ENCODE peak calls at places on chromosomes 3 and 15, in five cellular contexts. O is HepG2, D is K562, P is SK-N-SH, S is H1. H is an unnamed sample.

GRCh38 chr3:27216955-27217552 is 152.1 kb downstream of the NEK10 start:
- DNase-seq in O (no peak), D (no peak), P (no peak), S (no peak), H (no peak)

GRCh38 chr15:75167588-75168076 is 34.0 kb upstream of the C15orf39 start:
- DNase-seq in O (no peak), D (peak; percentile 41), P (no peak), S (no peak), H (no peak)

GRCh38 chr15:37101634-37102314 is 1.4 kb upstream of the MEIS2 start:
- DNase-seq in O (peak; percentile 51), D (peak; percentile 82), P (peak; percentile 78), S (peak; percentile 87), H (no peak)

GRCh38 chr15:40441012-40441735 is 421 bp downstream of the BAHD1 start:
- DNase-seq in O (no peak), D (peak; percentile 76), P (no peak), S (peak; percentile 80), H (no peak)

GRCh38 chr3:9767418-9767817 is 2.3 kb downstream of the CAMK1 start:
- DNase-seq in O (no peak), D (no peak), P (no peak), S (no peak), H (no peak)

GRCh38 chr3:38353151-38353550 is 6.6 kb downstream of the XYLB start:
- DNase-seq in O (no peak), D (no peak), P (no peak), S (no peak), H (no peak)

GRCh38 chr3:194928831-194929594 is 243.3 kb downstream of the FAM43A start:
- DNase-seq in O (no peak), D (peak; percentile 69), P (no peak), S (peak; percentile 97), H (no peak)

GRCh38 chr3:58628823-58629562 is 37.6 kb downstream of the FAM3D start:
- DNase-seq in O (peak; percentile 10), D (no peak), P (peak; percentile 33), S (no peak), H (no peak)

GRCh38 chr3:8441969-8442559 is 59.6 kb upstream of the LMCD1 start:
- DNase-seq in O (peak; percentile 60), D (peak; percentile 52), P (peak; percentile 79), S (peak; percentile 60), H (no peak)

GRCh38 chr15:72685925-72686794 is at the start of the genes BBS4 and HIGD2B:
- DNase-seq in O (peak; percentile 87), D (peak; percentile 77), P (peak; percentile 81), S (peak; percentile 93), H (peak; percentile 70)

GRCh38 chr15:41530363-41530956 is 13.6 kb downstream of the RPAP1 start:
- DNase-seq in O (no peak), D (no peak), P (peak; percentile 66), S (no peak), H (no peak)

GRCh38 chr15:71501344-71502128 is 308.8 kb upstream of the NR2E3 start:
- DNase-seq in O (peak; percentile 4), D (no peak), P (no peak), S (no peak), H (no peak)

DNA sequence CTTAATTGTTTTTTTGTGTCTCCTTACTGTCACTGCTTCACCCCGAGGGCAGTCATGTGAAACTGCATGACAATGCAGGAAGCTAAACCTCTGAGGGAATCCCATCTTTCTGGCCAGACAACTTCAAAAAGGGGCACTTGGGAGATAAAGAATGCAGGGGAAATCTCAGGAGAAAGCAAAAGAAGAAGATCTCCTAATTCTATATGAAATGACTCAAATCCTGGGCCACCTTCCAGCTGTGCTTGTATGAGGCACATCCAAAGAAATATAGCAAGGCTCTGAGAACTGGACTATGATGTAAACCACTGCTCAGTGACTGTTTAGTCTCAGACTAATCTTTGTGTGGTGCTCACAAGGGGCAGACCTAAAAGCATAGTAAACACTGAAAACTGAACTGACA is 22.6 kb upstream of the UMPS start:
- DNase-seq in O (no peak), D (no peak), P (no peak), S (no peak), H (no peak)
- TF ChIP-seq GABPA in O (no peak), D (no peak), P (no peak), S (no peak), H (no peak)

DNA sequence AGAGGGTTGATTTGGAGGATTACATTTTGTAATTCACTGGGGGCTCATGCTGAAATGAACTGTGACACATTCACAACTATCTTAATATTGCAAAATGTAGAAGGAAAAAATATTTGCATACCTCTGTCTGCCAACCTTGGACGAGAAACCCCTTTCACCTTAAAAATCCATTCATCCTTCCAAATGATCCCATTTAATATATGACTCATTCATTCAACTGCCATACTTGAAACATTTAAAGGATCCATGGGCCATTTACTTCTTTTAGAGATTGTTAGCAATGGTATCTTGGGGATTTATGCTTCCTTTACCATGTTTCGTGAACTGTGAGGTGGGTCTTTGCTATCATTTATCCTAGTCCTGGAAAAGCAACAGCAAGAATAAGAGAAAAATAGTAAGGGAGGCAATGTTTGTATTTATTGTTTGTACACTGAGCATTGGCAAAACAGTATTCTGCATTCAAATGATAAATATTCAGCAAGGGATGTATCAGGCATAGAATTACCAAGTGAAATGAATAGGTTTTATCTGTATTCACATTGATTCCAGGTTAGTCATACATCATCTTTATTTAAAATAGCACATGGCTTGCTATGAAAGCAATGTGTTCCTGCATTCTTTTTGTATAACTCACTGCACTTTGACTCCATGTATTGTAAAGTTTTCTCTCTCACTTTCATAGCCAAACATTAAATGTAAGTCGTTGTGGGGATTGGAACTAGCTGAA is 378.1 kb downstream of the NSUN3 start:
- DNase-seq in O (peak; percentile 17), D (no peak), P (no peak), S (no peak), H (no peak)
- H3K27me3 ChIP-seq in O (no peaks in the 10 kb centered on the region), D (no peaks in the 10 kb centered on the region), P (no peaks in the 10 kb centered on the region), S (no peaks in the 10 kb centered on the region), H (no peaks in the 10 kb centered on the region)

GRCh38 chr3:141942006-141942405 is 65.6 kb downstream of the ATP1B3 start:
- DNase-seq in O (no peak), D (no peak), P (no peak), S (no peak), H (no peak)

GRCh38 chr3:141941093-141941492 is 64.7 kb downstream of the ATP1B3 start:
- DNase-seq in O (no peak), D (no peak), P (peak; percentile 50), S (no peak), H (no peak)

GRCh38 chr3:141939759-141940158 is 63.3 kb downstream of the ATP1B3 start:
- DNase-seq in O (no peak), D (no peak), P (no peak), S (no peak), H (no peak)

GRCh38 chr3:141938011-141938350 is 61.5 kb downstream of the ATP1B3 start:
- DNase-seq in O (no peak), D (no peak), P (no peak), S (no peak), H (no peak)

DNA sequence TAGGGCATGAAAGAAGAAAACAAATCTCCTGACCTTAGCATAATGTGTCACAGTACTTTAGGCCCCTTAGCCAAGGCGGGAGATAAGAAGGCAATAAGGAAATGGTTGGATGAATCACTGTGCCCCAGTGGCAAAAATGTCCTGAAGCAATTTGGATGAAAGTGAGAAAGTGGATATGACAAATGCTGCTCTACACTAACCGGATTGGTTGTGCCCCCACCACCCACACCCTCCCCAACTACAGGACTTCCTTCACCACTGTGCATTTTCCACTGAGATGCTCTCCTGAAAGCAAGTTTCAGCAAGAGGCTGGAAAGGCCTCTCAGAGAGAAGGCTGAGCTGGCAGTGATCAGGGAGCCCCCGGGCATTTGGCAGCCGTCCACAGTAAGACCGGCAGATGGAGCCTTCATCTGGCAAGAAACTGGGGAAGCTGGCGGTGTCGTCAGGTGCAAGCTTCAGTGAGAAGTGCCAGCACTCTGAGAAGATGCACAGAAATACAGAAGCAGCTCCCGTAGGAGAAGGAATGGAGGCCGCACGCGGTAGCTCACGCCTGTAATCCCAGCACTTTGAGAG is 63.8 kb downstream of the ATP1B3 start:
- DNase-seq in O (no peak), D (no peak), P (peak; percentile 77), S (no peak), H (no peak)
- TF ChIP-seq SIN3A in O (no peak), D (no peak), P (peak; percentile 10), S (no peak), H (no peak)

DNA sequence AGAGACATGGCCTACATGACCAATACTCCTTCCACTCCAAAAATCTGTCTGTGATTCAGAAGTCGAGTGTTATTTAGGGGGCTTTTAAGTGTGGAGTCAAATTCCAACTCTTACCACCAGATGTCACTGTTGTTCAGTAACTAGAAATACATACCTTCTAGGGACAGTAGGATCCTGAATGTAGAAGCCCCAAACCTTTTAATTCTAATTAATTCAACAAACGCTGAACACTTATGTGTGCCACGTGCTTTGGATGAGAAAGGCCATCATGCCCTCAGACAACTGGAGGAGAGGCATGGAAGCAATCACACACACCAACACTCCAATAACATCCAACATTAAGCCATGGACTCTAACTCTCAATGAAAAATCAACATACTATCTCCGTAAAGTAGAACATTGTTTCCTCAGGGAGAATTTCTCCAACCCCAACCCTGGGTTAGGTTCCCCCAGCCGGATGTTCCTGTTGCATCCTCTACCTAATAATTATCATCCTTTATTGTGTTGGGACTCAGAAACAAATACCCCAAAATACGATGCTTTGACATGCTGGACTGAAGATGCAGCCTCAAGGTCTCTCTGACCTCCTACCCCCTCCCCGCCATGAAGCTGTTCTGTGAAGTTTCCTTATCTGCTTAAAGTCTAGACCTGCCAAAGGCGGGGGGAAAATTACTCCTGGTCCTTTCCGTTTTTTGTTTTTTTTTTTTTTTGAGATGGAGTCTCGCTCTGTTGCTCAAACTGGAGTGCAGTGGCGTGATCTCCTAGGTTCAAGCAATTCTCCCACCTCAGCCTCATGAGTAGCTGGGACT is 8.0 kb upstream of the CCDC13 start:
- DNase-seq in O (peak; percentile 68), D (peak; percentile 61), P (peak; percentile 70), S (no peak), H (peak; percentile 39)
- TF ChIP-seq GABPA in O (no peak), D (no peak), P (no peak), S (no peak), H (no peak)

GRCh38 chr3:10949197-10949596 is 43.4 kb upstream of the SLC6A1 start:
- DNase-seq in O (no peak), D (no peak), P (no peak), S (no peak), H (no peak)

GRCh38 chr3:10945683-10946287 is 46.8 kb upstream of the SLC6A1 start:
- DNase-seq in O (peak; percentile 47), D (peak; percentile 89), P (peak; percentile 92), S (peak; percentile 92), H (no peak)

GRCh38 chr3:10944866-10945265 is 47.7 kb upstream of the SLC6A1 start:
- DNase-seq in O (no peak), D (no peak), P (no peak), S (no peak), H (no peak)

GRCh38 chr3:10948326-10948725 is 44.2 kb upstream of the SLC6A1 start:
- DNase-seq in O (no peak), D (no peak), P (no peak), S (no peak), H (no peak)

GRCh38 chr3:10946526-10946925 is 46.0 kb upstream of the SLC6A1 start:
- DNase-seq in O (no peak), D (no peak), P (no peak), S (no peak), H (no peak)
- H3K27me3 ChIP-seq in O (peaks cover 4% of the 10 kb centered on the region), D (no peaks in the 10 kb centered on the region), P (no peaks in the 10 kb centered on the region), S (no peaks in the 10 kb centered on the region), H (no peaks in the 10 kb centered on the region)

GRCh38 chr3:141308588-141309218 is 59.6 kb upstream of the ZBTB38 start:
- DNase-seq in O (peak; percentile 80), D (peak; percentile 68), P (peak; percentile 33), S (peak; percentile 84), H (no peak)
- TF ChIP-seq SIN3A in O (peak; percentile 41), D (no peak), P (no peak), S (peak; percentile 74), H (no peak)

GRCh38 chr15:92527197-92527596 is 128.4 kb downstream of the FAM174B start:
- DNase-seq in O (no peak), D (no peak), P (no peak), S (no peak), H (no peak)
- TF ChIP-seq GABPA in O (no peak), D (no peak), P (no peak), S (no peak), H (no peak)